ENCODE peak calls at places on chromosomes 13 and 19, in six cellular contexts. M is cortex of kidney, S is right atrium auricular region, R is tibial nerve, F is T-helper 9 cell, V is aorta. X is an unnamed sample.

GRCh38 chr19:38527466-38528136 is 90.2 kb downstream of the MAP4K1 start:
- DNase-seq in M (no peak), S (no peak), R (no peak), F (no peak), V (no peak), X (no peak)

GRCh38 chr19:4369109-4369887 is 25.9 kb downstream of the MPND start:
- DNase-seq in M (no peak), S (no peak), R (peak), F (peak), V (peak), X (peak)

GRCh38 chr13:39415403-39415802 is 187.6 kb downstream of the LHFPL6 start:
- DNase-seq in M (no peak), S (peak), R (no peak), F (no peak), V (peak), X (no peak)

GRCh38 chr13:69579351-69579750 is 528.3 kb upstream of the ATXN8OS start:
- DNase-seq in M (no peak), S (no peak), R (no peak), F (no peak), V (no peak), X (no peak)

GRCh38 chr19:43467730-43468129 is 2.3 kb upstream of the LYPD3 start:
- DNase-seq in M (no peak), S (no peak), R (no peak), F (no peak), V (no peak), X (no peak)

GRCh38 chr13:48679941-48680630 is 26.4 kb downstream of the CYSLTR2 start:
- DNase-seq in M (no peak), S (no peak), R (no peak), F (no peak), V (no peak), X (no peak)

GRCh38 chr19:4391701-4392543 is 8.4 kb downstream of the SH3GL1 start:
- DNase-seq in M (no peak), S (no peak), R (no peak), F (no peak), V (no peak), X (peak)

GRCh38 chr13:94291631-94292322 is 187.7 kb downstream of the DCT start:
- DNase-seq in M (no peak), S (no peak), R (no peak), F (no peak), V (no peak), X (no peak)

GRCh38 chr19:36008336-36008978 is at the start of gene SYNE4:
- DNase-seq in M (no peak), S (no peak), R (no peak), F (no peak), V (no peak), X (no peak)

GRCh38 chr13:113399755-113400149 is 35.8 kb upstream of the GRTP1 start:
- DNase-seq in M (no peak), S (no peak), R (no peak), F (no peak), V (no peak), X (peak)